ENCODE peak calls at places on chromosomes 2 and 18, in six cellular contexts. J is BE2C, B is sciatic nerve, M is NCI-H1417, T is brain microvascular endothelial cell, Y is renal cortical epithelial cell. F is an unnamed sample.

GRCh38 chr2:1872602-1873183 is 128.4 kb upstream of the PXDN start:
- DNase-seq in J (no peak), B (no peak), M (no peak), T (no peak), Y (no peak), F (no peak)

GRCh38 chr2:241558532-241559488 is at the start of gene BOK:
- DNase-seq in J (peak), B (no peak), M (peak), T (peak), Y (peak), F (peak)

GRCh38 chr2:8451273-8451672 is 230.6 kb upstream of the ID2 start:
- DNase-seq in J (no peak), B (no peak), M (no peak), T (no peak), Y (no peak), F (no peak)

GRCh38 chr18:57432765-57433400 is 2.3 kb upstream of the ONECUT2 start:
- DNase-seq in J (no peak), B (no peak), M (no peak), T (no peak), Y (no peak), F (no peak)

GRCh38 chr18:39359636-39360035 is 1794.0 kb upstream of the CELF4 start:
- DNase-seq in J (no peak), B (no peak), M (no peak), T (no peak), Y (no peak), F (no peak)

GRCh38 chr2:146239392-146240135 is 1605.3 kb upstream of the ACVR2A start:
- DNase-seq in J (no peak), B (no peak), M (no peak), T (peak), Y (no peak), F (no peak)

GRCh38 chr18:60667016-60667415 is 294.4 kb upstream of the MC4R start:
- DNase-seq in J (no peak), B (no peak), M (peak), T (no peak), Y (no peak), F (no peak)

GRCh38 chr2:237432484-237433092 is 18.6 kb upstream of the COL6A3 start:
- DNase-seq in J (peak), B (no peak), M (no peak), T (peak), Y (peak), F (peak)

GRCh38 chr2:119937680-119938079 is 75.2 kb upstream of the EPB41L5 start:
- DNase-seq in J (no peak), B (no peak), M (no peak), T (no peak), Y (no peak), F (no peak)

GRCh38 chr18:44117821-44118220 is 562.9 kb upstream of the SETBP1 start:
- DNase-seq in J (no peak), B (no peak), M (no peak), T (no peak), Y (peak), F (no peak)

GRCh38 chr2:119126650-119127049 is 31.9 kb downstream of the C1QL2 start:
- DNase-seq in J (peak), B (no peak), M (no peak), T (no peak), Y (no peak), F (no peak)

GRCh38 chr2:207469953-207470699 is 59.6 kb upstream of the CREB1 start:
- DNase-seq in J (peak), B (no peak), M (peak), T (no peak), Y (no peak), F (no peak)

GRCh38 chr18:22412502-22412901 is 5.2 kb downstream of the CTAGE1 start:
- DNase-seq in J (no peak), B (no peak), M (no peak), T (no peak), Y (peak), F (no peak)

GRCh38 chr2:71846669-71847291 is 300.9 kb downstream of the CYP26B1 start:
- DNase-seq in J (no peak), B (no peak), M (no peak), T (peak), Y (no peak), F (no peak)

GRCh38 chr2:188986839-188987238 is 12.7 kb downstream of the COL3A1 start:
- DNase-seq in J (peak), B (no peak), M (no peak), T (peak), Y (no peak), F (no peak)

GRCh38 chr2:132400169-132400900 is 16.3 kb upstream of the GPR39 start:
- DNase-seq in J (no peak), B (no peak), M (no peak), T (peak), Y (no peak), F (no peak)

GRCh38 chr2:196291418-196291817 is 120.0 kb upstream of the STK17B start:
- DNase-seq in J (no peak), B (no peak), M (no peak), T (no peak), Y (no peak), F (no peak)

GRCh38 chr2:44770221-44771187 is 171.0 kb upstream of the SIX3 start:
- DNase-seq in J (no peak), B (no peak), M (peak), T (no peak), Y (no peak), F (peak)

GRCh38 chr2:72576861-72577260 is 249.0 kb downstream of the EXOC6B start:
- DNase-seq in J (no peak), B (no peak), M (no peak), T (no peak), Y (no peak), F (peak)

GRCh38 chr2:207825033-207825957 is 55.6 kb upstream of the FZD5 start:
- DNase-seq in J (no peak), B (peak), M (no peak), T (no peak), Y (no peak), F (no peak)

GRCh38 chr2:145631561-145631960 is 1111.6 kb upstream of the ZEB2 start:
- DNase-seq in J (no peak), B (no peak), M (no peak), T (no peak), Y (no peak), F (no peak)

GRCh38 chr18:61546598-61546997 is 213.4 kb downstream of the CDH20 start:
- DNase-seq in J (no peak), B (no peak), M (no peak), T (peak), Y (peak), F (peak)

GRCh38 chr2:56981554-56981953 is 797.8 kb downstream of the CCDC85A start:
- DNase-seq in J (no peak), B (no peak), M (no peak), T (no peak), Y (no peak), F (no peak)

GRCh38 chr2:236916181-236916580 is 169.5 kb upstream of the COPS8 start:
- DNase-seq in J (no peak), B (no peak), M (peak), T (no peak), Y (no peak), F (no peak)

GRCh38 chr18:26839609-26840008 is 25.9 kb downstream of the AQP4 start:
- DNase-seq in J (no peak), B (no peak), M (no peak), T (no peak), Y (no peak), F (no peak)

GRCh38 chr18:50195689-50196088 is 742 bp upstream of the MYO5B start:
- DNase-seq in J (no peak), B (no peak), M (no peak), T (no peak), Y (no peak), F (no peak)

GRCh38 chr2:227884511-227884947 is 13.1 kb downstream of the DAW1 start:
- DNase-seq in J (peak), B (no peak), M (peak), T (peak), Y (peak), F (peak)

GRCh38 chr2:69163109-69163508 is 150.1 kb downstream of the ANTXR1 start:
- DNase-seq in J (no peak), B (no peak), M (no peak), T (peak), Y (peak), F (no peak)

GRCh38 chr2:185161701-185162100 is 563.4 kb downstream of the ZNF804A start:
- DNase-seq in J (no peak), B (no peak), M (no peak), T (no peak), Y (peak), F (no peak)

GRCh38 chr2:10817413-10817812 is 4.8 kb upstream of the PDIA6 start:
- DNase-seq in J (peak), B (no peak), M (peak), T (no peak), Y (no peak), F (no peak)

GRCh38 chr2:1976112-1976511 is 231.8 kb upstream of the PXDN start:
- DNase-seq in J (no peak), B (no peak), M (no peak), T (no peak), Y (no peak), F (no peak)

GRCh38 chr2:165691615-165692014 is 102.4 kb downstream of the GALNT3 start:
- DNase-seq in J (peak), B (no peak), M (no peak), T (peak), Y (no peak), F (no peak)

GRCh38 chr18:39959839-39960238 is 1995.2 kb upstream of the PIK3C3 start:
- DNase-seq in J (no peak), B (no peak), M (no peak), T (no peak), Y (peak), F (no peak)

GRCh38 chr2:172484253-172484652 is 56.9 kb downstream of the ITGA6 start:
- DNase-seq in J (no peak), B (no peak), M (peak), T (no peak), Y (peak), F (no peak)

GRCh38 chr2:112074506-112074905 is 19.4 kb downstream of the TMEM87B start:
- DNase-seq in J (no peak), B (no peak), M (no peak), T (no peak), Y (no peak), F (no peak)

GRCh38 chr2:120346034-120346666 is at the start of gene INHBB:
- DNase-seq in J (no peak), B (no peak), M (peak), T (no peak), Y (no peak), F (no peak)

F was measured in foreskin melanocyte.